ENCODE peak calls at places on chromosomes 4 and X, in five cellular contexts. O, P, I, U and D are unnamed samples.

GRCh38 chr4:187192266-187192665 is 468.6 kb upstream of the FAT1 start:
- DNase-seq in P (no peak), I (no peak), U (no peak), O (no peak), D (no peak)

GRCh38 chr4:38673109-38673978 is 9.3 kb downstream of the KLF3 start:
- DNase-seq in U (peak; percentile 42), I (peak; percentile 81), P (peak; percentile 91), O (peak; percentile 72), D (no peak)

GRCh38 chrX:104134583-104135261 is 22.1 kb downstream of the SLC25A53 start:
- DNase-seq in I (no peak), O (no peak), U (no peak), P (no peak), D (no peak)

GRCh38 chr4:37415845-37416369 is 171.4 kb downstream of the NWD2 start:
- DNase-seq in I (no peak), O (no peak), U (no peak), P (no peak), D (no peak)

GRCh38 chr4:77959566-77960338 is 97.1 kb downstream of the MRPL1 start:
- DNase-seq in O (no peak), U (peak; percentile 82), I (no peak), P (peak; percentile 69), D (no peak)

GRCh38 chr4:33746979-33747378 is 2497.3 kb downstream of the ARAP2 start:
- DNase-seq in P (peak; percentile 44), U (no peak), I (no peak), O (no peak), D (no peak)

GRCh38 chr4:99208719-99209075 is 10.3 kb downstream of the ADH6 start:
- DNase-seq in P (no peak), O (no peak), U (no peak), I (no peak), D (no peak)

GRCh38 chr4:14829795-14830194 is 172.5 kb upstream of the CPEB2 start:
- DNase-seq in U (no peak), I (no peak), P (no peak), O (no peak), D (no peak)

GRCh38 chr4:22454955-22455354 is 60.9 kb downstream of the ADGRA3 start:
- DNase-seq in U (peak; percentile 27), P (no peak), I (no peak), O (no peak), D (no peak)

GRCh38 chr4:147823135-147823534 is 91.2 kb downstream of the ARHGAP10 start:
- DNase-seq in O (no peak), U (peak; percentile 41), P (peak; percentile 28), I (no peak), D (no peak)

GRCh38 chrX:111095974-111096870 is at the start of gene PAK3:
- DNase-seq in O (peak; percentile 18), I (peak; percentile 41), P (peak; percentile 58), U (peak; percentile 60), D (peak; percentile 75)

GRCh38 chrX:3548743-3549441 is 164.6 kb downstream of the PRKX start:
- DNase-seq in P (peak; percentile 43), I (no peak), O (no peak), U (peak; percentile 77), D (no peak)

GRCh38 chr4:110816367-110816766 is 193.5 kb upstream of the PITX2 start:
- DNase-seq in U (no peak), P (no peak), I (no peak), O (no peak), D (no peak)

GRCh38 chrX:123797543-123798447 is 62.1 kb upstream of the XIAP start:
- DNase-seq in O (no peak), U (no peak), P (no peak), I (no peak), D (no peak)

GRCh38 chr4:112951362-112951962 is 98.0 kb upstream of the ANK2 start:
- DNase-seq in O (no peak), I (no peak), P (peak; percentile 16), U (peak; percentile 42), D (no peak)

GRCh38 chrX:68754406-68754805 is 74.4 kb upstream of the EFNB1 start:
- DNase-seq in I (no peak), P (no peak), U (no peak), O (no peak), D (peak; percentile 5)

GRCh38 chrX:129688097-129688496 is 33.3 kb upstream of the APLN start:
- DNase-seq in I (no peak), O (no peak), U (no peak), P (no peak), D (no peak)

GRCh38 chr4:122300776-122301175 is 78.0 kb upstream of the ADAD1 start:
- DNase-seq in O (no peak), U (no peak), I (no peak), P (no peak), D (no peak)

GRCh38 chr4:155657169-155657568 is 9.5 kb upstream of the GUCY1A1 start:
- DNase-seq in I (no peak), P (no peak), U (no peak), O (no peak), D (no peak)

GRCh38 chrX:71216446-71216845 is 6.6 kb upstream of the GJB1 start:
- DNase-seq in O (no peak), P (no peak), I (no peak), U (peak; percentile 4), D (no peak)

GRCh38 chr4:46254788-46255187 is 130.9 kb upstream of the GABRG1 start:
- DNase-seq in U (no peak), P (peak; percentile 1), O (no peak), I (no peak), D (no peak)

GRCh38 chr4:78764498-78764961 is 11.6 kb upstream of the BMP2K start:
- DNase-seq in U (peak; percentile 67), O (no peak), I (no peak), P (peak; percentile 71), D (no peak)

GRCh38 chr4:107718351-107718965 is 1.6 kb downstream of the PAPSS1 start:
- DNase-seq in O (no peak), I (no peak), P (peak; percentile 20), U (no peak), D (no peak)

GRCh38 chr4:147984778-147985138 is 252.9 kb downstream of the ARHGAP10 start:
- DNase-seq in P (no peak), I (no peak), U (no peak), O (no peak), D (no peak)

GRCh38 chr4:31007858-31008257 is 287.7 kb downstream of the PCDH7 start:
- DNase-seq in I (no peak), O (no peak), U (no peak), P (no peak), D (no peak)

GRCh38 chrX:111394581-111394980 is 17.4 kb downstream of the DCX start:
- DNase-seq in P (no peak), U (no peak), O (no peak), I (no peak), D (no peak)

DNA sequence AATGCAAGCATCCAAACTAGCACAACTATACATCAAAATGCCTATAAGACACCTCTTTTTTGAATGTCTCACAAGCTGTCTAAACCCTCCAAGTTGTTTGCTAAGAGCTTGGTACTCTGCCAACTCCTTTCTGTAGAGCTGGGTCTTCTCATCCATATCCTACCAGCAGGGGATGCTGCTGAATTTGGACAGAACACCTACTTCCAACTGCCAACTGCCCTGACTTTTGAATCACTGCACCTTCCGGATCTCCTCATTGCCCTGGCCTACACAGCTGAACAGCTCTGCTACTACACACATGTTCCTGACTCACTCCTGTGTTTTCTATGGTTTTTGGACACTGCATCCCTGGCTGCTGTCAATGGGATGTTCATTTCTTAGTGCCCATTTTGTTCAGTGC is 18.7 kb downstream of the FAM184B start:
- DNase-seq in O (no peak), I (no peak), P (peak; percentile 63), U (peak; percentile 68), D (no peak)
- TF ChIP-seq CTCF in O (no peak), I (no peak), P (peak; percentile 36), U (peak; percentile 42), D (no peak)

GRCh38 chr4:89164400-89164799 is 53.1 kb downstream of the TIGD2 start:
- DNase-seq in O (no peak), I (no peak), U (no peak), P (no peak), D (no peak)
- TF ChIP-seq CTCF in O (no peak), I (no peak), U (no peak), P (no peak), D (no peak)

DNA sequence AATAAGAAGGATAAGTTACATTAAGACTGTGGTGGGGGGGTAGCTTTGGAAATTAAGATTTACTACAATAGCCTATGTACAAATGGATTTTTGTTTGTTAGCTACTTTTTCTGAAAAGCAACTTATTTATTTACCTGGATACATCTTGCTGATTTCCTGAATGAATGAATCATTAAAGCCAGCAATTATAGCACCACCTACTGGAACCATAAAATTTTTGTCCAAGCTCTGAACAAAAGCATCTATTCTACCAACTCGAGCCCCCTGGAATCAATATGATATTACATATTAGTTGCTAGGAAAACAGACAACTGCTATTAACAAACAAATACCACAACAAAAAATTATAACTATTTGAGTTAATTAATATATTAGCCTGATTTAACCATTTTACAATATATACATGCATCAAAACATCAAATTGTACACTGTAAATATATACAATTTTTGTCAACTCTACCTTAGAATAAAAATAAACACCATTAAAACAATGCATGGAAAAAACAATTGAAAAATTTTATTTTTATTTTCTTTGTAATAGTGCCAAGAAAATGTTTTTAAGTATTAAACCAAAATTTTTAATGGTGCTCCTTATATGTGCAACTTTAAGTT is 15.3 kb downstream of the SEPSECS start:
- DNase-seq in I (no peak), O (no peak), P (peak; percentile 47), U (peak; percentile 57), D (no peak)
- TF ChIP-seq CTCF in I (peak; percentile 45), O (no peak), P (peak; percentile 61), U (peak; percentile 72), D (no peak)

GRCh38 chrX:17654116-17654515 is 83.2 kb upstream of the SCML1 start:
- DNase-seq in U (no peak), I (no peak), P (no peak), O (no peak), D (no peak)

GRCh38 chrX:17656556-17656955 is 80.7 kb upstream of the SCML1 start:
- DNase-seq in O (no peak), U (no peak), P (no peak), I (no peak), D (no peak)

GRCh38 chrX:17656035-17656418 is 81.3 kb upstream of the SCML1 start:
- DNase-seq in U (no peak), I (peak; percentile 27), O (no peak), P (peak; percentile 11), D (no peak)

DNA sequence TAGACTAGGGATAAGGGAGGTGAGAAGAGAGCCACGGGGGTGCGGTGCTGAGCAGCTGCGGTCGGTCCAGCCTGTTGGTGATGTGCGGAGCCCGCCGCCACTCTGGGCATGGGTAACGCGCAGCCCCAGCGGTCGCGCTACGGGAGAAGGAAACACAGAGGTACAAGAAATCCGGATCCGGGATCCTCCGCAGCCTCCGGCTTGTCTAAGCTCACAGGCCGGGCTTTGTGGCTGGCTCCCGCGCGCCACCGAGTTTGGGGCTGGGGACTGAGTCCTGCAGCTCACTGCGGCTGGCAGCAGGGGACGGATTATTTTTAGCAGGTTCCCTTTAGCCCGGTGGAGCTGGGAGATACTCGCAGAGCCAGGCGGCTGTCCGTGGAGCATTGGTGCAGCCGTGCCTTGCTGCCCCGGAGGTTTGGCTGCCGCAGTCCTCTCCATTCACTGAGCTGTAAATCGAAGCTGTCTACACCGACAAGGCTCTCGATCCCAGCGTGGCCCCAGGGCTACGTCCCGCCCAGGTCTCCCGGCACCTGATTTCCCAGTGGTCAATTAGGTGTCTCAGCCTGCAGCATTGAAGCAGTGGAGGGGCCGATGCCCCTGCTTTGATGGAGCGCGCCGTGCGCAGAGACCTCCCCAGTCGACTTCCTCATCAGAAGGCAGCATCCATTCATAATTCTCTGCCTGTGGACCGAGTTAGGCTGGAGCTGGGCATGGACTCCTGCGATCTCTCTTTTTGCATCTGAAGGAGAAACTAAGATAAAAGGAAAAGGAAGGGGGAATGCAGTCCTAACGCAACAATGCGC is 81.9 kb upstream of the SCML1 start:
- DNase-seq in P (peak; percentile 10), I (peak; percentile 63), U (peak; percentile 1), O (no peak), D (no peak)
- TF ChIP-seq CTCF in P (no peak), I (no peak), U (no peak), O (no peak), D (no peak)